ENCODE peak calls at places on chromosome 12, in nine cellular contexts. K, U, A, P, O, N, J, W and E are unnamed samples. For H3K79me2 and H3K9me3, the result is how much of the 10 kb centered on the place peaks cover.

GRCh38 chr12:93784339-93785086 is 107.3 kb downstream of the CRADD start:
- DNase-seq in O (peak), P (peak), K (no peak), A (peak), W (peak), J (peak), N (peak), U (peak), E (peak)

GRCh38 chr12:116236148-116236731 is 41.3 kb downstream of the MED13L start:
- DNase-seq in J (peak), P (peak), A (peak), U (peak), W (peak), K (peak), O (no peak), N (peak), E (no peak)

GRCh38 chr12:4141344-4142270 is 132.0 kb upstream of the CCND2 start:
- DNase-seq in W (no peak), U (no peak), N (no peak), P (no peak), K (no peak), O (no peak), A (no peak), J (no peak), E (no peak)

GRCh38 chr12:16043480-16043879 is 132.3 kb downstream of the DERA start:
- DNase-seq in P (no peak), K (no peak), O (no peak), U (no peak), A (no peak), N (no peak), J (no peak), W (no peak), E (no peak)

GRCh38 chr12:34341362-34341733 is 319.1 kb downstream of the ALG10 start:
- DNase-seq in O (no peak), W (no peak), P (no peak), J (no peak), K (no peak), A (no peak), U (no peak), N (no peak), E (no peak)

GRCh38 chr12:108468149-108468968 is 46.7 kb upstream of the FICD start:
- DNase-seq in P (peak), W (peak), N (peak), J (peak), A (peak), K (no peak), U (peak), O (no peak), E (no peak)

GRCh38 chr12:30978639-30979038 is 52.1 kb downstream of the TSPAN11 start:
- DNase-seq in K (no peak), N (no peak), U (no peak), J (no peak), O (no peak), P (no peak), W (peak), A (no peak), E (no peak)

GRCh38 chr12:67593871-67594330 is 54.6 kb upstream of the DYRK2 start:
- DNase-seq in K (no peak), A (no peak), J (no peak), W (no peak), P (no peak), N (no peak), U (no peak), O (no peak), E (no peak)

GRCh38 chr12:96571101-96571862 is 81.9 kb downstream of the CFAP54 start:
- DNase-seq in P (peak), W (no peak), K (peak), A (no peak), U (peak), O (no peak), J (no peak), N (no peak), E (no peak)

GRCh38 chr12:40655451-40655850 is 36.8 kb upstream of the CNTN1 start:
- DNase-seq in N (no peak), A (no peak), O (no peak), W (no peak), P (no peak), J (no peak), K (no peak), U (no peak), E (no peak)

GRCh38 chr12:31874961-31875608 is 84.1 kb upstream of the RESF1 start:
- DNase-seq in O (peak), A (no peak), P (peak), W (peak), U (peak), N (no peak), K (no peak), J (peak), E (peak)

GRCh38 chr12:124082676-124083075 is 109.7 kb downstream of the ZNF664 start:
- DNase-seq in W (no peak), P (no peak), N (no peak), K (no peak), O (no peak), U (no peak), J (no peak), A (no peak), E (no peak)

GRCh38 chr12:75560167-75560566 is 48.8 kb upstream of the KRR1 start:
- DNase-seq in W (peak), O (no peak), J (peak), N (peak), U (peak), A (no peak), P (peak), K (no peak), E (no peak)

GRCh38 chr12:6963016-6963731 is 7.3 kb downstream of the PHB2 start:
- DNase-seq in N (no peak), K (no peak), P (no peak), O (no peak), A (no peak), J (no peak), W (no peak), U (no peak), E (peak)

GRCh38 chr12:63066782-63067181 is 84.2 kb downstream of the AVPR1A start:
- DNase-seq in N (no peak), O (no peak), P (peak), W (no peak), J (no peak), K (no peak), U (no peak), A (peak), E (no peak)

GRCh38 chr12:49057888-49058287 is 2.7 kb downstream of the KMT2D start:
- DNase-seq in U (no peak), N (no peak), K (no peak), A (peak), P (no peak), W (no peak), J (peak), O (peak), E (no peak)

GRCh38 chr12:7472060-7472459 is 28.1 kb upstream of the CD163L1 start:
- DNase-seq in P (no peak), N (no peak), J (no peak), W (no peak), U (no peak), O (no peak), K (no peak), A (no peak), E (no peak)

GRCh38 chr12:101962486-101962885 is 85.1 kb downstream of the DRAM1 start:
- DNase-seq in O (no peak), J (no peak), P (peak), K (no peak), A (no peak), W (peak), N (no peak), U (no peak), E (no peak)

GRCh38 chr12:68392376-68392775 is 60.2 kb upstream of the MDM1 start:
- DNase-seq in N (no peak), A (no peak), U (no peak), J (no peak), W (no peak), P (no peak), O (no peak), K (no peak), E (no peak)

GRCh38 chr12:51527872-51528271 is 63.2 kb upstream of the SCN8A start:
- DNase-seq in U (no peak), J (no peak), N (no peak), K (no peak), W (no peak), O (no peak), P (no peak), A (no peak), E (no peak)

GRCh38 chr12:128903231-128903630 is 50.0 kb downstream of the GLT1D1 start:
- DNase-seq in P (no peak), N (no peak), A (peak), U (no peak), K (no peak), W (no peak), O (no peak), J (no peak), E (no peak)

GRCh38 chr12:93894391-93895095 is 217.4 kb downstream of the CRADD start:
- DNase-seq in P (no peak), O (peak), J (no peak), N (no peak), U (peak), W (peak), K (no peak), A (no peak), E (no peak)

GRCh38 chr12:130714591-130715149 is 1.4 kb downstream of the RIMBP2 start:
- DNase-seq in O (peak), J (no peak), P (no peak), N (no peak), W (no peak), K (no peak), U (no peak), A (peak), E (no peak)

GRCh38 chr12:62720661-62721330 is 214.2 kb downstream of the PPM1H start:
- DNase-seq in P (peak), K (no peak), W (peak), N (no peak), U (peak), J (peak), A (no peak), O (no peak), E (no peak)

GRCh38 chr12:50188875-50189575 is 21.9 kb upstream of the CERS5 start:
- DNase-seq in J (no peak), W (no peak), P (no peak), O (no peak), A (no peak), U (no peak), K (no peak), N (no peak), E (no peak)

GRCh38 chr12:14960548-14961465 is 594 bp downstream of the ARHGDIB start:
- DNase-seq in U (peak), K (no peak), P (peak), N (no peak), O (peak), J (peak), W (no peak), A (no peak), E (peak)

GRCh38 chr12:76303365-76303764 is 44.9 kb downstream of the BBS10 start:
- DNase-seq in A (no peak), O (peak), N (no peak), J (no peak), U (no peak), P (peak), W (no peak), K (no peak), E (no peak)

GRCh38 chr12:20455001-20455706 is 86.8 kb downstream of the PDE3A start:
- DNase-seq in J (no peak), K (no peak), O (no peak), A (no peak), W (no peak), N (no peak), P (no peak), U (peak), E (no peak)

GRCh38 chr12:118835911-118836310 is 145.4 kb upstream of the SRRM4 start:
- DNase-seq in P (no peak), K (no peak), J (no peak), W (no peak), O (no peak), N (no peak), A (no peak), U (no peak), E (no peak)

GRCh38 chr12:111598637-111599458 is at the start of gene ATXN2:
- DNase-seq in U (no peak), W (peak), K (no peak), A (peak), O (peak), P (peak), J (peak), N (no peak), E (no peak)

GRCh38 chr12:124480469-124481256 is 86.7 kb downstream of the NCOR2 start:
- DNase-seq in W (peak), P (peak), U (peak), O (peak), N (peak), K (peak), J (no peak), A (no peak), E (peak)

GRCh38 chr12:54654926-54655325 is 6.8 kb upstream of the DCD start:
- DNase-seq in O (no peak), K (no peak), W (no peak), A (peak), N (no peak), U (no peak), P (no peak), J (no peak), E (no peak)

GRCh38 chr12:76190249-76190648 is 105.8 kb upstream of the NAP1L1 start:
- DNase-seq in U (no peak), N (no peak), K (no peak), J (no peak), A (no peak), P (no peak), W (no peak), O (no peak), E (no peak)

GRCh38 chr12:9001233-9001632 is 11.9 kb downstream of the KLRG1 start:
- DNase-seq in W (no peak), P (no peak), O (no peak), A (no peak), K (no peak), U (no peak), J (no peak), N (no peak), E (no peak)

GRCh38 chr12:111056618-111057521 is 136.5 kb upstream of the MYL2 start:
- DNase-seq in P (peak), N (no peak), W (no peak), U (no peak), A (no peak), J (no peak), K (peak), O (no peak), E (no peak)

GRCh38 chr12:8993827-8994226 is 4.5 kb downstream of the KLRG1 start:
- DNase-seq in A (no peak), J (no peak), P (no peak), U (no peak), O (no peak), K (no peak), N (no peak), W (no peak), E (no peak)

GRCh38 chr12:123150273-123150803 is 552 bp downstream of the PITPNM2 start:
- DNase-seq in K (no peak), P (peak), O (peak), N (no peak), J (no peak), W (no peak), A (peak), U (no peak), E (no peak)

GRCh38 chr12:55847603-55848329 is 5.0 kb upstream of the MMP19 start:
- DNase-seq in O (peak), J (peak), A (no peak), W (peak), U (peak), K (no peak), P (peak), N (peak), E (peak)

GRCh38 chr12:85866929-85867776 is 6.9 kb upstream of the NTS start:
- DNase-seq in A (peak), P (peak), W (peak), U (peak), K (no peak), J (peak), N (peak), O (peak), E (peak)

GRCh38 chr12:42162198-42162597 is 17.5 kb upstream of the GXYLT1 start:
- DNase-seq in A (no peak), K (no peak), N (no peak), J (no peak), P (peak), W (no peak), O (no peak), U (peak), E (no peak)

GRCh38 chr12:52906049-52906645 is 1.3 kb upstream of the KRT8 start:
- DNase-seq in A (no peak), J (no peak), P (peak), O (peak), K (no peak), W (no peak), U (no peak), N (no peak), E (peak)

GRCh38 chr12:52901715-52902541 is 2.9 kb downstream of the KRT8 start:
- DNase-seq in W (no peak), P (no peak), J (no peak), A (no peak), O (no peak), K (no peak), U (no peak), N (no peak), E (no peak)

GRCh38 chr12:52903285-52903854 is 1.5 kb downstream of the KRT8 start:
- DNase-seq in W (peak), O (peak), K (no peak), J (peak), U (peak), P (peak), A (peak), N (peak), E (no peak)

GRCh38 chr12:52900896-52901714 is 3.8 kb downstream of the KRT8 start:
- DNase-seq in U (no peak), N (peak), P (no peak), W (no peak), A (no peak), J (no peak), K (no peak), O (peak), E (no peak)

DNA sequence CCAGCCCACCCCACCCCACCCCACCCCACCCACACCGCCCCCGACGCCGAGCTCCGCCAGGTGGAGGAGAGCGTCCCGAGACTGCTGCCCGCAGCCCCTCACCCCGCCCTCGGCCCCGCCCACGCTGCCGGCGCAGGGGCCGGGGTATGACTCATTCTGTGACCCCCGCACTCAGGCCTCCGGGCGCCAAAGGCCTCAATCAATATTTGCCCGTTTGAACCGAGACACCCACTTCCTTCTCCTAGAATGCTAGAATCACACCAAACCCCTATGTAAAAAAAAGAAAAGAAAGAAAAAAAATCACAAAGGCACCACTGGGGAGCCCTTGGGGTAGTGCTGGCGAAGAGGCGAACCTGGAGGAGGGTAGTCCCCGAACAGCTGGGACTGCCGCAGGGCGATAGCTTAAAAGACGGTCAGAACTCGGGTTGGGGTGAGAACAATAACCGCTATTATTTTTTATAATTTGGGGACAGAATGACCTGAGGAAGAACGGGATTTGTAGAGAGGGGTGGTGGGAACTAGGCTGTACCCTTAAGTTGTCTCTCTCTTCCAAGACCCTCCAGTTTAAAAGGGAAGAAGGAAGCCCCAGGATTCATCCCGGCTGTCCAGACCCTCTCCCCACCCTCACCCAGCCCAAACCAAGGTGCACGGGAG is 894 bp downstream of the KRT8 start:
- DNase-seq in K (peak), A (peak), O (peak), W (peak), J (peak), N (peak), U (peak), P (peak), E (peak)
- H3K79me2 ChIP-seq in K (under half), A (under half), O (under half), W (under half), J (under half), N (under half), U (under half), P (half or more), E (half or more)

DNA sequence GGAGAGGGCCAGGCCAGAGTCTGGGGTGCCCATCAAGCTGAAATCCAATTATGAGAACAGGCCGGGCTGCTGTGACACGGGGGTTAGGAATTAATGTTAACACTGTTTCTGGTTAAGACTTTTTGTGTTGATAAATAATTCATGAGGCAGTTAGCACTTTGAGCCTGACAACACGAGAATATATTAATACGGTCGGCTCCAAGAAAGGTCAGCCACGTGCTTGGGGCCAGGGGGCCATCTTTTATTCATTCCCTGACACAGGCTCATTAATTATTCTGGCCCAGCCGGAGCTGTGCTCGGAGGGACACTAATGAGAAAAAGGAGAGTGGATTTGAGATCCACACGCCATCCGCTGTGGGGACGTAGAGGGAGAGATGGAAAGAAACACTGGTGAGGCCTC is 45.1 kb downstream of the FBRSL1 start:
- DNase-seq in J (no peak), P (no peak), K (no peak), O (no peak), A (no peak), N (no peak), U (no peak), W (no peak), E (no peak)
- H3K9me3 ChIP-seq in J (under half), P (under half), K (under half), O (under half), A (under half), N (under half), U (under half), W (under half), E (under half)

GRCh38 chr12:121461048-121461447 is 61.1 kb downstream of the RNF34 start:
- DNase-seq in U (no peak), N (no peak), A (no peak), O (peak), J (no peak), K (no peak), W (no peak), P (no peak), E (no peak)
- H3K79me2 ChIP-seq in U (half or more), N (half or more), A (half or more), O (half or more), J (half or more), K (half or more), W (under half), P (half or more), E (under half)

DNA sequence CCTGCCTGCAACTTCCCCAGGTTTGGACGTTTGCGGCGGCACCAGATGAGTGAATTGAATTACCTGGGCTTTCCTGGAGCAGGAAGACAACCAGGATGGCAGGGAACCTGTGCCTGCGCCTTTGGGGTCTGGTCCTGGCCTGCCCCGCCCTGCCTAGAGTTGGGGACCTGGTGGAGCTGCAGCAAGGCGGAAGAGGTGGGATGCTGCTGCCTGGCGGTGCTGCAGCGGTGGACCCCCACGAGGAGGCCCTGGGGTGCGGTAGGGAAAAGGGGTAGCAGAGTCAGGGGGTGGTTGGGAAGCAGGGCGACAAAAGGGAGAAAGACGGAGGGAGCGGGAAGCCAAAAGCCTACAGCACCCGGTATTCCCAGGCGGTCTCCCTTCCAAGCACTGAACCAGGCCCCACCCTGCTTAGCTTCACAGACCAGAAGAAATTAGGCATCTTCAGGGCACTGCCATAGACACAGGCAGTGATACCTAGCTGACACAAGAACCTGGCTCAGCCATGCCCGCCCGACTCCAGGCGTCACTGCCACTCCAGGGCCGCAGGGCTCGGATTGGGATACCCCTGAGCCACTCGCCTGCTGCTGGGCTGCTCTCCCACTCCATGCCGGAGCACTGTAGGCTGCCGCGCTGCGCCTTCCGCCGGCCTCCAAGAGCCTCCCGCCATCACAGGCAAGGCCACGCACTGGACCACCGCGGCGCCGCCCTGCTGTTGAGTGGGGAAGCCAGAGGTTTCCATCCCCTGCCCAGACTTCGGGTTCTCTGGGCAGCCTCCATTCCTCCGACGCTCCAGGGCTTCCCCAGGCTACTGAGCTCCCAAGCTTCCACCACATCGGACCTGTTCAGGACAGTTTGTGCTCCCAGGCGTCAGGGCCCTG is 155.2 kb upstream of the ALG10B start:
- DNase-seq in W (no peak), J (no peak), O (no peak), N (no peak), A (no peak), U (no peak), K (no peak), P (no peak), E (no peak)
- H3K9me3 ChIP-seq in W (under half), J (under half), O (under half), N (under half), A (under half), U (under half), K (under half), P (under half), E (under half)

GRCh38 chr12:120228291-120229070 is 27.6 kb upstream of the RPLP0 start:
- DNase-seq in P (peak), W (peak), U (peak), J (peak), K (peak), O (peak), N (peak), A (peak), E (peak)
- H3K79me2 ChIP-seq in P (half or more), W (half or more), U (half or more), J (half or more), K (under half), O (half or more), N (under half), A (under half), E (under half)

GRCh38 chr12:114443607-114444421 is 37.9 kb upstream of the TBX5 start:
- DNase-seq in O (no peak), A (peak), N (no peak), W (no peak), U (no peak), P (no peak), K (no peak), J (no peak), E (no peak)
- H3K9me3 ChIP-seq in O (under half), A (under half), N (under half), W (under half), U (under half), P (under half), K (under half), J (under half), E (under half)